ENCODE peak calls at places on chromosomes 11 and 22, in six cellular contexts. A is astrocyte of the cerebellum, B is mesothelial cell of epicardium, O is dorsolateral prefrontal cortex, Q is A172, L is GM23338. N is an unnamed sample.

GRCh38 chr11:11444800-11445126 is 91.7 kb upstream of the CSNK2A3 start:
- DNase-seq in A (no peak), B (no peak), O (no peak), Q (no peak), L (no peak), N (no peak)

GRCh38 chr22:45717787-45718186 is 46.2 kb downstream of the ATXN10 start:
- DNase-seq in A (peak), B (no peak), O (no peak), Q (peak), L (no peak), N (no peak)

GRCh38 chr11:86515297-86516094 is 140.8 kb downstream of the CCDC81 start:
- DNase-seq in A (peak), B (no peak), O (no peak), Q (peak), L (no peak), N (no peak)

GRCh38 chr11:44687310-44687842 is 39.4 kb upstream of the TSPAN18 start:
- DNase-seq in A (no peak), B (no peak), O (no peak), Q (no peak), L (no peak), N (no peak)

GRCh38 chr11:95577716-95578460 is 211.7 kb downstream of the FAM76B start:
- DNase-seq in A (no peak), B (no peak), O (no peak), Q (no peak), L (no peak), N (no peak)

GRCh38 chr11:95566151-95566670 is 223.4 kb downstream of the FAM76B start:
- DNase-seq in A (no peak), B (no peak), O (no peak), Q (no peak), L (no peak), N (no peak)

GRCh38 chr11:114877976-114878375 is 199.6 kb downstream of the NXPE2 start:
- DNase-seq in A (no peak), B (no peak), O (no peak), Q (no peak), L (no peak), N (no peak)

GRCh38 chr11:130215531-130216220 is 56.1 kb downstream of the ST14 start:
- DNase-seq in A (no peak), B (peak), O (no peak), Q (no peak), L (no peak), N (no peak)

GRCh38 chr22:25399649-25400151 is 164.8 kb upstream of the GRK3 start:
- DNase-seq in A (no peak), B (no peak), O (no peak), Q (no peak), L (no peak), N (no peak)

GRCh38 chr22:45997077-45997774 is 20.3 kb upstream of the WNT7B start:
- DNase-seq in A (peak), B (no peak), O (peak), Q (peak), L (peak), N (peak)

GRCh38 chr22:24118689-24119384 is 62.5 kb upstream of the SUSD2 start:
- DNase-seq in A (no peak), B (no peak), O (no peak), Q (no peak), L (no peak), N (no peak)

GRCh38 chr11:19187880-19188279 is 13.9 kb downstream of the CSRP3 start:
- DNase-seq in A (no peak), B (no peak), O (peak), Q (no peak), L (no peak), N (peak)

GRCh38 chr11:6894097-6894496 is 1.8 kb upstream of the OR2D2 start:
- DNase-seq in A (no peak), B (no peak), O (no peak), Q (no peak), L (peak), N (no peak)